ENCODE peak calls at places on chromosomes 7 and 10, in seven cellular contexts. One of them, this sample, is unnamed.

GRCh38 chr7:14761506-14762296 is 140.8 kb downstream of the DGKB start:
- DNase-seq in effector memory CD4-positive, alpha-beta T cell: no peak
- DNase-seq in Panc1: no peak
- DNase-seq in IMR-90: peak
- DNase-seq in right lobe of liver: no peak
- DNase-seq in spleen: no peak
- DNase-seq in activated effector memory CD4-positive, alpha-beta T cell treated with anti-CD3 and anti-CD28 coated beads, Interleukin-2, amount 50 U/mL, for 16 hours: no peak
- DNase-seq in this sample: no peak

GRCh38 chr10:6924166-6924565 is 344.1 kb upstream of the PRKCQ start:
- DNase-seq in right lobe of liver: no peak
- DNase-seq in Panc1: no peak
- DNase-seq in IMR-90: peak
- DNase-seq in spleen: no peak
- DNase-seq in activated effector memory CD4-positive, alpha-beta T cell treated with anti-CD3 and anti-CD28 coated beads, Interleukin-2, amount 50 U/mL, for 16 hours: no peak
- DNase-seq in effector memory CD4-positive, alpha-beta T cell: no peak
- DNase-seq in this sample: no peak

GRCh38 chr10:79816-80215 is 30.7 kb upstream of the TUBB8 start:
- DNase-seq in spleen: no peak
- DNase-seq in IMR-90: no peak
- DNase-seq in activated effector memory CD4-positive, alpha-beta T cell treated with anti-CD3 and anti-CD28 coated beads, Interleukin-2, amount 50 U/mL, for 16 hours: no peak
- DNase-seq in right lobe of liver: no peak
- DNase-seq in effector memory CD4-positive, alpha-beta T cell: no peak
- DNase-seq in Panc1: no peak
- DNase-seq in this sample: no peak

GRCh38 chr10:133275683-133276092 is 980 bp downstream of the ADAM8 start:
- DNase-seq in IMR-90: no peak
- DNase-seq in Panc1: no peak
- DNase-seq in effector memory CD4-positive, alpha-beta T cell: peak
- DNase-seq in activated effector memory CD4-positive, alpha-beta T cell treated with anti-CD3 and anti-CD28 coated beads, Interleukin-2, amount 50 U/mL, for 16 hours: peak
- DNase-seq in right lobe of liver: peak
- DNase-seq in spleen: no peak
- DNase-seq in this sample: peak

GRCh38 chr10:99358101-99358500 is 28.9 kb downstream of the CNNM1 start:
- DNase-seq in spleen: no peak
- DNase-seq in effector memory CD4-positive, alpha-beta T cell: no peak
- DNase-seq in activated effector memory CD4-positive, alpha-beta T cell treated with anti-CD3 and anti-CD28 coated beads, Interleukin-2, amount 50 U/mL, for 16 hours: no peak
- DNase-seq in right lobe of liver: no peak
- DNase-seq in Panc1: no peak
- DNase-seq in IMR-90: no peak
- DNase-seq in this sample: no peak

GRCh38 chr10:14889318-14889717 is 10.7 kb downstream of the SUV39H2 start:
- DNase-seq in spleen: no peak
- DNase-seq in activated effector memory CD4-positive, alpha-beta T cell treated with anti-CD3 and anti-CD28 coated beads, Interleukin-2, amount 50 U/mL, for 16 hours: no peak
- DNase-seq in right lobe of liver: no peak
- DNase-seq in effector memory CD4-positive, alpha-beta T cell: no peak
- DNase-seq in Panc1: no peak
- DNase-seq in IMR-90: no peak
- DNase-seq in this sample: no peak

GRCh38 chr10:112249722-112250121 is 33.5 kb upstream of the TECTB start:
- DNase-seq in IMR-90: no peak
- DNase-seq in Panc1: no peak
- DNase-seq in activated effector memory CD4-positive, alpha-beta T cell treated with anti-CD3 and anti-CD28 coated beads, Interleukin-2, amount 50 U/mL, for 16 hours: no peak
- DNase-seq in effector memory CD4-positive, alpha-beta T cell: no peak
- DNase-seq in right lobe of liver: no peak
- DNase-seq in spleen: no peak
- DNase-seq in this sample: no peak

GRCh38 chr10:118216526-118217035 is 125.5 kb downstream of the FAM204A start:
- DNase-seq in effector memory CD4-positive, alpha-beta T cell: no peak
- DNase-seq in IMR-90: no peak
- DNase-seq in spleen: no peak
- DNase-seq in activated effector memory CD4-positive, alpha-beta T cell treated with anti-CD3 and anti-CD28 coated beads, Interleukin-2, amount 50 U/mL, for 16 hours: no peak
- DNase-seq in Panc1: no peak
- DNase-seq in right lobe of liver: no peak
- DNase-seq in this sample: no peak

GRCh38 chr10:124094419-124094785 is 1.0 kb upstream of the CHST15 start:
- DNase-seq in Panc1: no peak
- DNase-seq in IMR-90: no peak
- DNase-seq in activated effector memory CD4-positive, alpha-beta T cell treated with anti-CD3 and anti-CD28 coated beads, Interleukin-2, amount 50 U/mL, for 16 hours: no peak
- DNase-seq in spleen: no peak
- DNase-seq in effector memory CD4-positive, alpha-beta T cell: no peak
- DNase-seq in right lobe of liver: no peak
- DNase-seq in this sample: no peak

GRCh38 chr10:99232357-99232999 is 3.2 kb downstream of the HPSE2 start:
- DNase-seq in effector memory CD4-positive, alpha-beta T cell: no peak
- DNase-seq in Panc1: no peak
- DNase-seq in activated effector memory CD4-positive, alpha-beta T cell treated with anti-CD3 and anti-CD28 coated beads, Interleukin-2, amount 50 U/mL, for 16 hours: no peak
- DNase-seq in IMR-90: no peak
- DNase-seq in right lobe of liver: no peak
- DNase-seq in spleen: no peak
- DNase-seq in this sample: peak

GRCh38 chr7:86926732-86927131 is 132.7 kb downstream of the ELAPOR2 start:
- DNase-seq in right lobe of liver: no peak
- DNase-seq in Panc1: no peak
- DNase-seq in IMR-90: peak
- DNase-seq in spleen: no peak
- DNase-seq in activated effector memory CD4-positive, alpha-beta T cell treated with anti-CD3 and anti-CD28 coated beads, Interleukin-2, amount 50 U/mL, for 16 hours: no peak
- DNase-seq in effector memory CD4-positive, alpha-beta T cell: no peak
- DNase-seq in this sample: no peak

GRCh38 chr10:49139866-49140195 is 6.0 kb upstream of the FAM170B start:
- DNase-seq in spleen: no peak
- DNase-seq in IMR-90: peak
- DNase-seq in effector memory CD4-positive, alpha-beta T cell: no peak
- DNase-seq in activated effector memory CD4-positive, alpha-beta T cell treated with anti-CD3 and anti-CD28 coated beads, Interleukin-2, amount 50 U/mL, for 16 hours: no peak
- DNase-seq in Panc1: no peak
- DNase-seq in right lobe of liver: no peak
- DNase-seq in this sample: no peak

GRCh38 chr7:17234398-17235021 is 63.9 kb upstream of the AHR start:
- DNase-seq in effector memory CD4-positive, alpha-beta T cell: peak
- DNase-seq in activated effector memory CD4-positive, alpha-beta T cell treated with anti-CD3 and anti-CD28 coated beads, Interleukin-2, amount 50 U/mL, for 16 hours: peak
- DNase-seq in IMR-90: peak
- DNase-seq in right lobe of liver: no peak
- DNase-seq in spleen: no peak
- DNase-seq in Panc1: peak
- DNase-seq in this sample: no peak

GRCh38 chr10:5284311-5285057 is 80.3 kb upstream of the UCN3 start:
- DNase-seq in right lobe of liver: no peak
- DNase-seq in Panc1: no peak
- DNase-seq in IMR-90: peak
- DNase-seq in activated effector memory CD4-positive, alpha-beta T cell treated with anti-CD3 and anti-CD28 coated beads, Interleukin-2, amount 50 U/mL, for 16 hours: peak
- DNase-seq in effector memory CD4-positive, alpha-beta T cell: no peak
- DNase-seq in spleen: no peak
- DNase-seq in this sample: no peak

GRCh38 chr7:46742608-46743000 is 821.5 kb upstream of the IGFBP3 start:
- DNase-seq in spleen: no peak
- DNase-seq in effector memory CD4-positive, alpha-beta T cell: no peak
- DNase-seq in right lobe of liver: no peak
- DNase-seq in activated effector memory CD4-positive, alpha-beta T cell treated with anti-CD3 and anti-CD28 coated beads, Interleukin-2, amount 50 U/mL, for 16 hours: no peak
- DNase-seq in Panc1: no peak
- DNase-seq in IMR-90: no peak
- DNase-seq in this sample: no peak

GRCh38 chr10:71440506-71441035 is 43.9 kb downstream of the CDH23 start:
- DNase-seq in effector memory CD4-positive, alpha-beta T cell: no peak
- DNase-seq in Panc1: no peak
- DNase-seq in right lobe of liver: no peak
- DNase-seq in IMR-90: no peak
- DNase-seq in activated effector memory CD4-positive, alpha-beta T cell treated with anti-CD3 and anti-CD28 coated beads, Interleukin-2, amount 50 U/mL, for 16 hours: no peak
- DNase-seq in spleen: peak
- DNase-seq in this sample: no peak

GRCh38 chr10:121138112-121138860 is 287.1 kb downstream of the WDR11 start:
- DNase-seq in right lobe of liver: no peak
- DNase-seq in spleen: no peak
- DNase-seq in activated effector memory CD4-positive, alpha-beta T cell treated with anti-CD3 and anti-CD28 coated beads, Interleukin-2, amount 50 U/mL, for 16 hours: no peak
- DNase-seq in effector memory CD4-positive, alpha-beta T cell: no peak
- DNase-seq in IMR-90: no peak
- DNase-seq in Panc1: no peak
- DNase-seq in this sample: no peak

GRCh38 chr7:121000091-121000983 is 11.8 kb downstream of the CPED1 start:
- DNase-seq in right lobe of liver: no peak
- DNase-seq in activated effector memory CD4-positive, alpha-beta T cell treated with anti-CD3 and anti-CD28 coated beads, Interleukin-2, amount 50 U/mL, for 16 hours: no peak
- DNase-seq in effector memory CD4-positive, alpha-beta T cell: no peak
- DNase-seq in spleen: no peak
- DNase-seq in IMR-90: peak
- DNase-seq in Panc1: no peak
- DNase-seq in this sample: no peak

GRCh38 chr7:30166155-30166840 is 31.5 kb downstream of the MTURN start:
- DNase-seq in right lobe of liver: no peak
- DNase-seq in effector memory CD4-positive, alpha-beta T cell: no peak
- DNase-seq in IMR-90: no peak
- DNase-seq in activated effector memory CD4-positive, alpha-beta T cell treated with anti-CD3 and anti-CD28 coated beads, Interleukin-2, amount 50 U/mL, for 16 hours: no peak
- DNase-seq in Panc1: no peak
- DNase-seq in spleen: no peak
- DNase-seq in this sample: no peak

GRCh38 chr7:114088541-114088940 is 169.7 kb upstream of the PPP1R3A start:
- DNase-seq in IMR-90: no peak
- DNase-seq in effector memory CD4-positive, alpha-beta T cell: no peak
- DNase-seq in Panc1: no peak
- DNase-seq in right lobe of liver: no peak
- DNase-seq in activated effector memory CD4-positive, alpha-beta T cell treated with anti-CD3 and anti-CD28 coated beads, Interleukin-2, amount 50 U/mL, for 16 hours: no peak
- DNase-seq in spleen: no peak
- DNase-seq in this sample: no peak

GRCh38 chr7:23287612-23288011 is 11.5 kb upstream of the MALSU1 start:
- DNase-seq in IMR-90: no peak
- DNase-seq in Panc1: no peak
- DNase-seq in spleen: no peak
- DNase-seq in effector memory CD4-positive, alpha-beta T cell: no peak
- DNase-seq in right lobe of liver: no peak
- DNase-seq in activated effector memory CD4-positive, alpha-beta T cell treated with anti-CD3 and anti-CD28 coated beads, Interleukin-2, amount 50 U/mL, for 16 hours: no peak
- DNase-seq in this sample: no peak

GRCh38 chr7:130363156-130363847 is 17.0 kb upstream of the CPA1 start:
- DNase-seq in right lobe of liver: no peak
- DNase-seq in spleen: no peak
- DNase-seq in effector memory CD4-positive, alpha-beta T cell: no peak
- DNase-seq in IMR-90: peak
- DNase-seq in activated effector memory CD4-positive, alpha-beta T cell treated with anti-CD3 and anti-CD28 coated beads, Interleukin-2, amount 50 U/mL, for 16 hours: no peak
- DNase-seq in Panc1: peak
- DNase-seq in this sample: no peak

GRCh38 chr10:124212702-124213101 is 119.3 kb upstream of the CHST15 start:
- DNase-seq in IMR-90: no peak
- DNase-seq in spleen: no peak
- DNase-seq in right lobe of liver: no peak
- DNase-seq in activated effector memory CD4-positive, alpha-beta T cell treated with anti-CD3 and anti-CD28 coated beads, Interleukin-2, amount 50 U/mL, for 16 hours: no peak
- DNase-seq in Panc1: no peak
- DNase-seq in effector memory CD4-positive, alpha-beta T cell: no peak
- DNase-seq in this sample: no peak

GRCh38 chr7:92404170-92404614 is 43.1 kb upstream of the GATAD1 start:
- DNase-seq in spleen: no peak
- DNase-seq in effector memory CD4-positive, alpha-beta T cell: no peak
- DNase-seq in IMR-90: no peak
- DNase-seq in Panc1: no peak
- DNase-seq in activated effector memory CD4-positive, alpha-beta T cell treated with anti-CD3 and anti-CD28 coated beads, Interleukin-2, amount 50 U/mL, for 16 hours: no peak
- DNase-seq in right lobe of liver: no peak
- DNase-seq in this sample: no peak

GRCh38 chr7:102811942-102812678 is 63.3 kb downstream of the FAM185A start:
- DNase-seq in IMR-90: no peak
- DNase-seq in activated effector memory CD4-positive, alpha-beta T cell treated with anti-CD3 and anti-CD28 coated beads, Interleukin-2, amount 50 U/mL, for 16 hours: no peak
- DNase-seq in Panc1: no peak
- DNase-seq in right lobe of liver: no peak
- DNase-seq in effector memory CD4-positive, alpha-beta T cell: no peak
- DNase-seq in spleen: no peak
- DNase-seq in this sample: no peak

GRCh38 chr10:1762066-1762465 is 24.7 kb upstream of the ADARB2 start:
- DNase-seq in activated effector memory CD4-positive, alpha-beta T cell treated with anti-CD3 and anti-CD28 coated beads, Interleukin-2, amount 50 U/mL, for 16 hours: no peak
- DNase-seq in Panc1: no peak
- DNase-seq in right lobe of liver: no peak
- DNase-seq in effector memory CD4-positive, alpha-beta T cell: no peak
- DNase-seq in IMR-90: no peak
- DNase-seq in spleen: no peak
- DNase-seq in this sample: no peak

GRCh38 chr7:80879849-80880248 is 39.0 kb downstream of the SEMA3C start:
- DNase-seq in effector memory CD4-positive, alpha-beta T cell: no peak
- DNase-seq in IMR-90: peak
- DNase-seq in right lobe of liver: no peak
- DNase-seq in Panc1: no peak
- DNase-seq in spleen: no peak
- DNase-seq in activated effector memory CD4-positive, alpha-beta T cell treated with anti-CD3 and anti-CD28 coated beads, Interleukin-2, amount 50 U/mL, for 16 hours: no peak
- DNase-seq in this sample: no peak

GRCh38 chr10:110684800-110685446 is 40.8 kb downstream of the RBM20 start:
- DNase-seq in effector memory CD4-positive, alpha-beta T cell: no peak
- DNase-seq in right lobe of liver: no peak
- DNase-seq in Panc1: no peak
- DNase-seq in activated effector memory CD4-positive, alpha-beta T cell treated with anti-CD3 and anti-CD28 coated beads, Interleukin-2, amount 50 U/mL, for 16 hours: no peak
- DNase-seq in IMR-90: peak
- DNase-seq in spleen: no peak
- DNase-seq in this sample: no peak

GRCh38 chr10:16848562-16849154 is 31.4 kb upstream of the RSU1 start:
- DNase-seq in spleen: no peak
- DNase-seq in effector memory CD4-positive, alpha-beta T cell: no peak
- DNase-seq in IMR-90: no peak
- DNase-seq in activated effector memory CD4-positive, alpha-beta T cell treated with anti-CD3 and anti-CD28 coated beads, Interleukin-2, amount 50 U/mL, for 16 hours: no peak
- DNase-seq in Panc1: no peak
- DNase-seq in right lobe of liver: no peak
- DNase-seq in this sample: no peak

This sample was measured in kidney.